ENCODE peak calls at places on chromosomes 16 and 17, in seven cellular contexts. V, A, Y, E, R, U and S are unnamed samples.

GRCh38 chr17:59707971-59708425 is 544 bp downstream of the VMP1 start:
- DNase-seq in R (no peak), Y (no peak), U (no peak), E (no peak), V (no peak), A (no peak), S (no peak)

GRCh38 chr16:35745821-35746248 is 2286.4 kb downstream of the TP53TG3F start:
- DNase-seq in V (no peak), E (no peak), A (no peak), R (no peak), Y (no peak), U (no peak), S (no peak)

GRCh38 chr17:70527364-70527888 is 358.1 kb downstream of the KCNJ2 start:
- DNase-seq in U (no peak), A (no peak), V (no peak), R (peak; percentile 28), E (no peak), Y (no peak), S (no peak)

GRCh38 chr16:86508947-86509758 is 1.2 kb upstream of the FOXF1 start:
- DNase-seq in R (peak; percentile 76), A (no peak), E (no peak), V (no peak), Y (no peak), U (peak; percentile 80), S (peak; percentile 27)

GRCh38 chr16:56667581-56668571 is at the start of gene MT1G:
- DNase-seq in A (no peak), E (no peak), R (no peak), U (peak; percentile 14), Y (no peak), V (no peak), S (no peak)

GRCh38 chr16:89363621-89364393 is 126.6 kb downstream of the ANKRD11 start:
- DNase-seq in E (no peak), Y (no peak), V (no peak), R (peak; percentile 79), U (peak; percentile 68), A (no peak), S (peak; percentile 82)

GRCh38 chr16:88453621-88454314 is 688 bp downstream of the ZFPM1 start:
- DNase-seq in R (no peak), Y (no peak), U (no peak), V (no peak), A (no peak), E (no peak), S (no peak)

GRCh38 chr16:8644513-8645140 is 23.1 kb downstream of the METTL22 start:
- DNase-seq in E (no peak), R (no peak), Y (peak; percentile 21), U (no peak), V (no peak), A (no peak), S (no peak)

GRCh38 chr17:8152981-8153549 is 861 bp upstream of the PER1 start:
- DNase-seq in E (no peak), V (no peak), R (no peak), U (peak; percentile 15), A (no peak), Y (peak; percentile 32), S (no peak)

GRCh38 chr17:29412780-29413565 is 22.8 kb downstream of the TAOK1 start:
- DNase-seq in R (peak; percentile 90), Y (no peak), V (peak; percentile 16), E (no peak), A (no peak), U (peak; percentile 59), S (peak; percentile 11)
- H3K4me3 ChIP-seq in R (no peak overlapping the region), Y (no peak overlapping the region), V (no peak overlapping the region), E (no peak overlapping the region), A (no peak overlapping the region), U (no peak overlapping the region), S (no peak overlapping the region)

DNA sequence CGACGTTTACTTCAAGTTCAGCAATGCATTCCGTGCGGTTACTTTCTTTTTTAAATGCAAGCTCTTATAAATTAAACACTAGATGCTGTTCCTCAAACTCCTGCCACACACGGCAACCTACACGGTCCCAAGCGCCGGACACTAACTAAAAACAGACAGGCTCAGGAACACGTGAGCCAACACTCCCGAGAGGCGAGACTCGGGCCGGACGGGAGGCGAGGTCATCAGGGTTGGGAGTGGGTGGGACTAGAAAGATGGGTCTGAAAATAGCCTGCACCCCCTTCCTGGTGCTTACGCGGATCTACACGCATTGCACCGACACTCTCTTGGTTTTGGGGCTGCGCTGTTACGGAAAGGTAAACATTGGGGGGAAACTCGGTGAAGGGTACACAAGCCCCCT is 6.4 kb downstream of the CLCN7 start:
- DNase-seq in A (no peak), R (no peak), U (no peak), V (no peak), Y (no peak), E (no peak), S (no peak)
- H3K4me3 ChIP-seq in A (no peak overlapping the region), R (no peak overlapping the region), U (no peak overlapping the region), V (no peak overlapping the region), Y (no peak overlapping the region), E (no peak overlapping the region), S (no peak overlapping the region)

GRCh38 chr17:50100480-50100883 is 5.3 kb downstream of the PDK2 start:
- DNase-seq in R (no peak), E (no peak), U (no peak), V (no peak), Y (no peak), A (no peak), S (no peak)

GRCh38 chr17:50102164-50102991 is 7.2 kb downstream of the PDK2 start:
- DNase-seq in V (no peak), E (peak; percentile 78), U (no peak), A (no peak), Y (no peak), R (no peak), S (no peak)

GRCh38 chr17:50099003-50099402 is 3.9 kb downstream of the PDK2 start:
- DNase-seq in E (peak; percentile 59), A (no peak), Y (no peak), V (no peak), R (no peak), U (no peak), S (no peak)

GRCh38 chr17:50101346-50102163 is 6.4 kb downstream of the PDK2 start:
- DNase-seq in A (no peak), V (no peak), Y (no peak), E (no peak), R (no peak), U (peak; percentile 34), S (no peak)

GRCh38 chr17:50100921-50101345 is 5.8 kb downstream of the PDK2 start:
- DNase-seq in R (no peak), Y (no peak), V (no peak), U (no peak), E (no peak), A (no peak), S (no peak)
- H3K4me3 ChIP-seq in R (no peak overlapping the region), Y (no peak overlapping the region), V (no peak overlapping the region), U (no peak overlapping the region), E (peak overlapping the region; percentile 25), A (no peak overlapping the region), S (no peak overlapping the region)

GRCh38 chr17:3801792-3802191 is 804 bp upstream of the ITGAE start:
- DNase-seq in R (no peak), V (no peak), E (no peak), U (no peak), Y (no peak), A (no peak), S (no peak)

GRCh38 chr17:3803308-3803640 is 2.3 kb upstream of the ITGAE start:
- DNase-seq in Y (no peak), R (peak; percentile 15), E (no peak), U (no peak), A (no peak), V (no peak), S (no peak)

GRCh38 chr17:3802461-3803307 is 1.7 kb upstream of the ITGAE start:
- DNase-seq in A (peak; percentile 52), Y (peak; percentile 54), E (peak; percentile 6), U (peak; percentile 87), V (peak; percentile 76), R (peak; percentile 94), S (peak; percentile 75)

GRCh38 chr17:3805581-3805980 is 4.6 kb upstream of the ITGAE start:
- DNase-seq in V (no peak), R (no peak), A (no peak), Y (no peak), E (no peak), U (no peak), S (no peak)

GRCh38 chr17:3804503-3804931 is 3.5 kb upstream of the ITGAE start:
- DNase-seq in V (peak; percentile 89), Y (no peak), E (no peak), A (no peak), R (peak; percentile 70), U (peak; percentile 31), S (peak; percentile 57)
- H3K4me3 ChIP-seq in V (no peak overlapping the region), Y (no peak overlapping the region), E (no peak overlapping the region), A (no peak overlapping the region), R (no peak overlapping the region), U (no peak overlapping the region), S (no peak overlapping the region)